ENCODE peak calls at places on chromosomes 2 and 18, in ten cellular contexts. I, M, E, S, P, A, L, J, R and G are unnamed samples.

GRCh38 chr18:58087928-58088722 is 44.1 kb downstream of the NEDD4L start:
- DNase-seq in L (no peak), P (no peak), I (peak; percentile 10), A (no peak), R (peak; percentile 99), M (no peak), E (no peak), J (no peak), S (no peak), G (no peak)

GRCh38 chr2:241776336-241777166 is at the start of gene GAL3ST2:
- DNase-seq in P (no peak), S (no peak), J (no peak), A (no peak), E (no peak), L (no peak), I (no peak), R (no peak), M (no peak), G (no peak)

GRCh38 chr2:98727369-98727749 is 3.6 kb downstream of the MGAT4A start:
- DNase-seq in P (no peak), M (no peak), L (no peak), E (no peak), S (no peak), R (no peak), A (no peak), I (no peak), J (no peak), G (no peak)

GRCh38 chr2:105102963-105103421 is 65.1 kb downstream of the MRPS9 start:
- DNase-seq in E (peak; percentile 66), L (no peak), A (no peak), I (no peak), R (peak; percentile 65), P (peak; percentile 64), J (no peak), M (no peak), S (peak; percentile 72), G (peak; percentile 78)

GRCh38 chr2:41847744-41848441 is 199.9 kb upstream of the PKDCC start:
- DNase-seq in A (no peak), R (peak; percentile 85), M (no peak), I (no peak), P (no peak), J (no peak), E (no peak), S (peak; percentile 67), L (no peak), G (no peak)

GRCh38 chr18:57436193-57436964 is 1.2 kb downstream of the ONECUT2 start:
- DNase-seq in E (no peak), J (peak; percentile 79), A (no peak), I (no peak), L (no peak), R (no peak), S (no peak), P (no peak), M (no peak), G (no peak)

GRCh38 chr2:168216351-168217005 is 30.9 kb downstream of the STK39 start:
- DNase-seq in A (no peak), R (no peak), E (no peak), I (no peak), L (no peak), J (no peak), P (peak; percentile 97), S (peak; percentile 64), M (no peak), G (peak; percentile 59)

GRCh38 chr2:138699421-138699820 is 80.8 kb downstream of the NXPH2 start:
- DNase-seq in P (no peak), S (no peak), J (no peak), I (no peak), R (no peak), E (no peak), A (no peak), L (no peak), M (no peak), G (no peak)

GRCh38 chr2:66803651-66804050 is 368.7 kb downstream of the MEIS1 start:
- DNase-seq in E (no peak), S (peak; percentile 20), P (no peak), A (no peak), J (no peak), R (no peak), I (no peak), L (no peak), M (no peak), G (peak; percentile 46)

DNA sequence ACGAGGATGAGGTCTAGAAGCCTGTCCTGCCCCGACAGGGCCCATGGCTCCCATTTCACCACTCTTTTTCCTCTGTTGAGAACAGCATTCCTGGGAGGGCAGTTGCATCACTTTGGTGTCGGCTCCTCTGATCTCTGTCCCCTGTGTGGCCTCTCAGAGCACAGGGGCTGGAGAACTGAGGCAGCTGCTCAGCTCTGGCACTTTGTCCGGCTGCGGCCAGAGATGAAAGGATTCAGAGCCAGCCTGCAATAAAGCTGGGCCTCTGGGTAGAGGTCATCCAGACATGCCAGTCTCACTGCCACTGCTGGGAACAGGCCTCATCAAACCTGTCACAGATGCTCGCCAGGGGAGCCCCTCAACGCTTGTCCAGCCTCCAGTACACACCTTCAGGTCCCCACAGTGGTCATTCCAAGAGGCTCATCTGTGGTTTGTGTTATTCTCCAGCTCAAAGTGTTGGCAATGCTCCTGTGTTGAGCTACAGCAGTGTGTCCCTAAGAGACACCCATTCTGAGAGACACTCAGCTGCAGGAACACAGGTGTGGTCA is 13.1 kb upstream of the ROCK2 start:
- DNase-seq in J (peak; percentile 78), S (peak; percentile 52), R (no peak), E (no peak), M (no peak), P (no peak), A (no peak), L (no peak), I (no peak), G (no peak)
- TF ChIP-seq CTCF in J (no peak), S (no peak), R (no peak), E (no peak), M (no peak), P (no peak), A (no peak), L (no peak), I (no peak), G (no peak)

DNA sequence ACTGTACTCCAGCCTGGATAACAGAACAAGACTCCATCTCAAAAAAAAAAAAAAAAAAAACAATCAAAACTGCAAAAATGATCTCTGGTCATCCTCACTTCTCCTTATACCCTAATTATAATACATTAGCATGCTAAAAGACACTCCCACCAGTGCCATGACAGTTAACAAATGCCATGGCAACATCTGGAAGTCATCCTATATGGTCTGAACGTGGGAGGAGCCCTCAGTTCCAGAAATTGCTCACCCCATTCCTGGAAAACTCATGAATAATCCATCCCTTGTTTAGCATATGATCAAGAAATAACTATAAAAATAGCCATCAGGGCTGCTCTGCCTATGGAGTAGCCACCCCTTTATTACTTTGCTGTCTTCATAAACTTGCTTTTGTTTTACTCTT is 5.6 kb upstream of the C2orf80 start:
- DNase-seq in R (no peak), L (no peak), I (no peak), P (no peak), M (no peak), S (peak; percentile 8), A (no peak), J (no peak), E (peak; percentile 7), G (no peak)
- H3K4me3 ChIP-seq in R (no peak overlapping the region), L (no peak overlapping the region), I (no peak overlapping the region), P (no peak overlapping the region), M (no peak overlapping the region), S (no peak overlapping the region), A (no peak overlapping the region), J (no peak overlapping the region), E (no peak overlapping the region), G (no peak overlapping the region)

DNA sequence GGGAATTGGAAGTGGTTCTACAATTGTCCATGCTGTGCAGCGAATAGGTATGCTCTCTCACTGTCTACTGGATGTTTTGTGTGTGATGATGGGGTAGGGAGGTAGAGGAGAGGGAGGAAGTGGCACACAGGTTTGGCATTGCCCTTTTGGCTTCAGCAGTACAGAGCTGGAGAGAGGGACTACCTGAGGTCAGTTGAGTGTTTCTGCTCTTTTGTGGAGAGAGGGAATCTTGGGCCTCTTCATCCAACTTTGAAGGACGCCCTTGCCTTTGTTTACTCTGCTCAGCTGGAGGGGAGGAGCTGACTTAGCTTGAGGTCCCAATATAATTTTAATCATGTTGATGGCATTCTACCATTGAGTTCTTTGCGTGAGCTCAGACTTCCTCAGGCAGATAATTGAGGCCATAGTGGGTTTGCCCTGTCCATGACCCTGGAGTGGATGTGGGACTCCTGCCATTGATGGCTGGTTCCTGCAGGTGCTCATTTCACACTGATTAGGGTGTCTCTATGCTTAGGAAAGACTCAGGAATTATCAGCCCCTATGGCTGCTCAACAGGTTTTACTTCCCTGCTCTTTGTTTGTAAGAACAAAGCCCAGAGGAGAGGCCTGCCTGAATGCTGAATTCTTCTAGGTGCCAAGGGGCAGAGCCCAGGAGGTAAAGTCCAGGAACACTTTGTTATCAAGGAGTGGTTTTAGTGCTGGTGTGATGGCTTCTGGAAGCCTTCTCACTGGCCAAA is 7.2 kb downstream of the RPIA start:
- DNase-seq in E (no peak), M (no peak), A (no peak), P (no peak), S (no peak), J (no peak), I (no peak), R (peak; percentile 15), L (no peak), G (no peak)
- TF ChIP-seq CTCF in E (no peak), M (no peak), A (no peak), P (no peak), S (no peak), J (no peak), I (no peak), R (no peak), L (no peak), G (no peak)

GRCh38 chr2:151290467-151290866 is 999 bp upstream of the NMI start:
- DNase-seq in P (no peak), L (no peak), R (no peak), E (no peak), A (no peak), S (no peak), J (no peak), I (no peak), M (no peak), G (no peak)
- H3K4me3 ChIP-seq in P (peak overlapping the region; percentile 70), L (peak overlapping the region; percentile 62), R (no peak overlapping the region), E (peak overlapping the region; percentile 58), A (peak overlapping the region; percentile 84), S (peak overlapping the region; percentile 70), J (peak overlapping the region; percentile 73), I (peak overlapping the region; percentile 56), M (peak overlapping the region; percentile 66), G (peak overlapping the region; percentile 51)

DNA sequence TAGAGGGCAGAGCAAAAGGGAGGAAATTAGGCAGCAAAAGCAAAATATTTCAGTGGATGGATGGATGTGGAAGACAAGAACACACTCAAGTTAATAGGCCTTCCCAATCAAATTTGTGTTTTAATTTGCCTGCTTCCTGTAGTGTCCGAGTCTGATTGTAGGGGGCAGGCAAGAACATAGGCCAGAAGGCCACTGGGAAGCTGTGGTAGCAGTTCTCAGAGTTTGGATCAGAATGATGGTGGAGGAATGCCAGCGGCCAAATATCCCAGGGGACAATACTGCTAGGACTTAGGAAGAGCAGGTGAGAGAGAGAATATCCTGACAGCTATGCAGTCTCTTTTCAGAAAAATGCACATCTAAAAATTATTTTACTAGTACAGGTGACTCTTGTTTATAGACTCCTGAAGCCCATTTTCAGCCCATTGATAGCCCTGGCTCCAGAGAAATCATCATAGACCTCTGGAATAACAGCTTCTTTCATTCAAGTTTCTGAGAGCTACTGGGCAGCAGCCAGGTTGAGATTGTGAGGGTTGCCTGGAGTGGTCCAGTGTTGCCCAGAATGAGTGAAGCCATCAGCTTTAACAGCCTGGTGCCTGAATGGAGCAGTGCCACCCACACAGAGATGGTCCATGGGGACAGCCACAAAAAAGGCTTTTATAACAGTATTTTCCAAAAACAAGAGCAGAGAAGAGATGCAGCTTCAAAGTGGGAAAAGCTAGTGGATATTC is 19.1 kb upstream of the SERPINE2 start:
- DNase-seq in J (no peak), E (no peak), L (no peak), P (no peak), R (no peak), I (no peak), M (no peak), A (no peak), S (no peak), G (no peak)
- TF ChIP-seq CTCF in J (no peak), E (peak; percentile 22), L (no peak), P (no peak), R (no peak), I (no peak), M (peak; percentile 12), A (no peak), S (no peak), G (no peak)